ENCODE peak calls at places on chromosome 7, in four cellular contexts. X is body of pancreas, Y is kidney, C is Peyer's patch. G is an unnamed sample.

GRCh38 chr7:111210996-111211395 is 120.1 kb downstream of the LRRN3 start:
- DNase-seq in Y (no peak), C (no peak), X (no peak), G (no peak)

GRCh38 chr7:108127461-108127860 is 2.7 kb downstream of the LAMB4 start:
- DNase-seq in Y (no peak), X (no peak), C (no peak), G (no peak)

GRCh38 chr7:69598081-69598486 is at the start of gene AUTS2:
- DNase-seq in C (peak; percentile 68), Y (peak; percentile 94), X (peak; percentile 93), G (peak; percentile 87)

GRCh38 chr7:19690736-19691135 is 18.1 kb downstream of the POLR1F start:
- DNase-seq in X (no peak), C (no peak), Y (no peak), G (no peak)

GRCh38 chr7:127751723-127752448 is 99.9 kb downstream of the SND1 start:
- DNase-seq in X (peak; percentile 46), C (no peak), Y (peak; percentile 71), G (no peak)

GRCh38 chr7:93364806-93365205 is 132.6 kb downstream of the VPS50 start:
- DNase-seq in X (no peak), Y (no peak), C (no peak), G (no peak)

GRCh38 chr7:155551785-155552611 is 5.6 kb upstream of the CNPY1 start:
- DNase-seq in X (no peak), Y (no peak), C (no peak), G (no peak)

GRCh38 chr7:8564296-8564695 is 130.9 kb downstream of the NXPH1 start:
- DNase-seq in Y (no peak), X (no peak), C (no peak), G (no peak)

GRCh38 chr7:35286422-35286821 is 32.5 kb upstream of the TBX20 start:
- DNase-seq in X (no peak), C (no peak), Y (no peak), G (no peak)

GRCh38 chr7:12119638-12120303 is 91.3 kb upstream of the TMEM106B start:
- DNase-seq in Y (no peak), X (no peak), C (no peak), G (no peak)

GRCh38 chr7:128161466-128162125 is 79.5 kb upstream of the LEP start:
- DNase-seq in X (no peak), C (no peak), Y (no peak), G (no peak)

GRCh38 chr7:24978837-24979469 is 1.0 kb downstream of the OSBPL3 start:
- DNase-seq in C (no peak), Y (peak; percentile 68), X (no peak), G (no peak)

GRCh38 chr7:46653848-46654247 is 732.8 kb upstream of the IGFBP3 start:
- DNase-seq in X (no peak), Y (no peak), C (no peak), G (no peak)

GRCh38 chr7:155173905-155174304 is 103.8 kb downstream of the HTR5A start:
- DNase-seq in Y (no peak), C (no peak), X (no peak), G (no peak)

GRCh38 chr7:14747701-14748100 is 154.8 kb downstream of the DGKB start:
- DNase-seq in Y (no peak), C (no peak), X (no peak), G (no peak)

GRCh38 chr7:152735443-152736004 is 24.0 kb upstream of the ACTR3B start:
- DNase-seq in C (no peak), X (no peak), Y (no peak), G (no peak)

GRCh38 chr7:45408407-45408737 is 165.8 kb upstream of the ADCY1 start:
- DNase-seq in X (no peak), Y (no peak), C (no peak), G (no peak)

GRCh38 chr7:135801877-135802276 is 53.3 kb upstream of the FAM180A start:
- DNase-seq in X (peak; percentile 21), C (no peak), Y (no peak), G (no peak)

GRCh38 chr7:84900215-84900614 is 286.6 kb downstream of the SEMA3D start:
- DNase-seq in Y (no peak), C (no peak), X (no peak), G (no peak)

GRCh38 chr7:128035712-128036111 is 4.5 kb upstream of the LRRC4 start:
- DNase-seq in X (no peak), Y (no peak), C (no peak), G (no peak)

GRCh38 chr7:4631664-4632171 is 50.4 kb upstream of the FOXK1 start:
- DNase-seq in X (peak; percentile 66), C (peak; percentile 34), Y (peak; percentile 92), G (peak; percentile 57)

GRCh38 chr7:3002631-3003030 is 41.0 kb downstream of the CARD11 start:
- DNase-seq in X (no peak), C (no peak), Y (peak; percentile 3), G (no peak)

GRCh38 chr7:90473819-90474218 is 4.4 kb downstream of the PTTG1IP2 start:
- DNase-seq in Y (no peak), C (no peak), X (no peak), G (no peak)

GRCh38 chr7:117385340-117386124 is 41.8 kb downstream of the ASZ1 start:
- DNase-seq in X (no peak), C (no peak), Y (no peak), G (no peak)

GRCh38 chr7:64874562-64875250 is 28.4 kb upstream of the ZNF273 start:
- DNase-seq in X (no peak), Y (no peak), C (no peak), G (no peak)

GRCh38 chr7:132398253-132398913 is 177.9 kb downstream of the PLXNA4 start:
- DNase-seq in Y (no peak), X (no peak), C (no peak), G (no peak)

GRCh38 chr7:118731854-118732253 is 507.4 kb downstream of the ANKRD7 start:
- DNase-seq in C (no peak), Y (no peak), X (no peak), G (no peak)

GRCh38 chr7:632831-633210 is 93.7 kb upstream of the DNAAF5 start:
- DNase-seq in C (no peak), X (no peak), Y (peak; percentile 52), G (no peak)

GRCh38 chr7:93902777-93903423 is 3.5 kb upstream of the GNGT1 start:
- DNase-seq in C (no peak), Y (no peak), X (no peak), G (no peak)

GRCh38 chr7:20793686-20794394 is 7.2 kb upstream of the SP8 start:
- DNase-seq in C (no peak), Y (no peak), X (no peak), G (no peak)

GRCh38 chr7:16668049-16668858 is 22.3 kb downstream of the BZW2 start:
- DNase-seq in C (no peak), X (peak; percentile 42), Y (no peak), G (no peak)

GRCh38 chr7:82413237-82413636 is 30.3 kb downstream of the CACNA2D1 start:
- DNase-seq in C (no peak), Y (no peak), X (no peak), G (no peak)

GRCh38 chr7:351256-351655 is 61.3 kb downstream of the FOXL3 start:
- DNase-seq in C (peak; percentile 38), X (no peak), Y (no peak), G (no peak)

GRCh38 chr7:66728571-66728970 is 12.0 kb upstream of the RABGEF1 start:
- DNase-seq in Y (no peak), X (no peak), C (no peak), G (no peak)

GRCh38 chr7:87152897-87153641 is 816 bp downstream of the DMTF1 start:
- DNase-seq in X (peak; percentile 43), C (peak; percentile 53), Y (peak; percentile 62), G (no peak)

GRCh38 chr7:88040694-88041093 is 106.6 kb downstream of the ADAM22 start:
- DNase-seq in X (no peak), C (no peak), Y (no peak), G (no peak)

DNA sequence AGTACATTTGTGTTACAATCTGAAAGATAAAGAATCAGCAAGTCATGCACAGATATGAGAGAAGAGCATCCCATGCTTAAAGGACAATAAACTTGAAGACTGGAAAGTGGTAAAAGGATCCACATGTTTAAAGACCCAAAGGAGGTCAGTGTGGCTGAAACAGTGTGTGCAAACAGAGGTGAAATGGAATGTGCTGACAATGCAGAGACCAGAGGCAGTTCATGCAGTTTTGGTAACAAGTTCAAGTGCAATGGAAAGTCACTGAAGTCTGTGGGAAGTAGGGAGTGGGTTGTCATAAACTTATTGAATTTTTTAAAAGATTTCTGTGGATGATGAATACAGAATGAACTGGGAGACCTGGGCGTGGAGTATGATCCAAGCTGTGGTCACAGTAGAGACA is 408.1 kb downstream of the HGF start:
- DNase-seq in Y (no peak), C (no peak), X (no peak), G (no peak)
- H3K27ac ChIP-seq in Y (no peak overlapping the region), C (no peak overlapping the region), X (no peak overlapping the region), G (no peak overlapping the region)

GRCh38 chr7:106367664-106368063 is 82.9 kb upstream of the NAMPT start:
- DNase-seq in Y (no peak), C (no peak), X (no peak), G (no peak)

GRCh38 chr7:106370542-106370941 is 85.8 kb upstream of the NAMPT start:
- DNase-seq in X (no peak), C (no peak), Y (no peak), G (peak; percentile 4)

GRCh38 chr7:106369816-106370215 is 85.0 kb upstream of the NAMPT start:
- DNase-seq in X (no peak), Y (no peak), C (no peak), G (no peak)

GRCh38 chr7:106371629-106372028 is 86.8 kb upstream of the NAMPT start:
- DNase-seq in Y (no peak), C (no peak), X (no peak), G (no peak)

DNA sequence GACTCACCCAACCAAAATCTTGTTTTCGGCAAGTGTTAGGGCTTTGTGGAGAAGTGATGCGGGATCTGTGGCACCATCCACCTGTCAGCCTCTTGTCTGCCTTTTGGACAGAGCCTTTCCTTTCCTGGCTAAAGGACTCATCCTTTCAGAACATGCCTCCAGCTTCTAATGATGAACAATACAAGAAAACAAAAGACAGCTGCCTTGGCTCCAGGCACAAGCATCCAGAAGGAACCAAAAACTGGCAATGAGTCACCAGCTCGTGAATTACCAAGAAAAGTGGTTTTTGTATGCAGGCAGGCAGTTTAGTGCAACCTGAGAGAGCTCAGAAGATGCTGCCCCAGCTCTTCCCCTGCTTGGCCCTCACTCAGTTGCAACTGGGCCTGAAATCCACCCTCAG is 84.6 kb upstream of the NAMPT start:
- DNase-seq in Y (no peak), X (no peak), C (no peak), G (no peak)
- H3K27ac ChIP-seq in Y (no peak overlapping the region), X (no peak overlapping the region), C (no peak overlapping the region), G (no peak overlapping the region)

GRCh38 chr7:49247759-49248158 is 323.4 kb downstream of the CDC14C start:
- DNase-seq in X (no peak), C (no peak), Y (no peak), G (no peak)
- H3K27ac ChIP-seq in X (no peak overlapping the region), C (no peak overlapping the region), Y (no peak overlapping the region), G (no peak overlapping the region)

DNA sequence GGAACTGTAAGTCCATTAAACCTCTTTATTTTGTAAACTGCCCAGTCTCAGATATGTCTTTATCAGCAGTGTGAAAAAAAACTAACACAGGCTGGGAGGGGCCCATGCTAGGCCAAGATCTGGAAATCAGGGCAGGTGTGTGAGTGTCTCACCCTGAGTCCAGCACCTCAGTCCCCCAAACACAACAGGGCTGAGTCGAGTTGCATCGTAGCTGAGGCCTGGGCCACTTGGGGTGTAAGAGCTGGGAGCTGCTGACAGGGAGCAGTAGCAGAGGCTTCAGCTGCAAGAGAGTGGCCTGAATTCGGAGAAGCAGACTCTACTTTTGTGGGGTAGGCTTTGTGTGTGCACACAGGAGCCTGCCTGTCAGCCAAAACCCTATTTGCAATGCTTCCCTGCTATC is 553.1 kb downstream of the PTPRN2 start:
- DNase-seq in C (no peak), X (no peak), Y (no peak), G (no peak)
- H3K27ac ChIP-seq in C (no peak overlapping the region), X (no peak overlapping the region), Y (no peak overlapping the region), G (no peak overlapping the region)

G was measured in caudate nucleus.